ENCODE peak calls at places on chromosomes 7 and 10, in four cellular contexts. One of them, this sample, is unnamed. For H3K27me3, the result is how much of the 10 kb centered on the place peaks cover.

GRCh38 chr10:33571616-33572015 is 237.1 kb upstream of the NRP1 start:
- DNase-seq in esophagus squamous epithelium: no peak
- DNase-seq in hepatocyte: peak
- DNase-seq in mammary epithelial cell: peak
- DNase-seq in this sample: no peak

GRCh38 chr10:21084700-21085099 is 187.6 kb upstream of the NEBL start:
- DNase-seq in esophagus squamous epithelium: no peak
- DNase-seq in hepatocyte: no peak
- DNase-seq in mammary epithelial cell: no peak
- DNase-seq in this sample: no peak

GRCh38 chr10:22252286-22252800 is 34.5 kb upstream of the EBLN1 start:
- DNase-seq in esophagus squamous epithelium: no peak
- DNase-seq in hepatocyte: peak
- DNase-seq in mammary epithelial cell: peak
- DNase-seq in this sample: peak

GRCh38 chr7:42699415-42700178 is 212.3 kb downstream of the C7orf25 start:
- DNase-seq in esophagus squamous epithelium: no peak
- DNase-seq in hepatocyte: no peak
- DNase-seq in mammary epithelial cell: no peak
- DNase-seq in this sample: no peak

GRCh38 chr7:75614390-75614789 is 122.3 kb downstream of the SPDYE5 start:
- DNase-seq in esophagus squamous epithelium: no peak
- DNase-seq in hepatocyte: no peak
- DNase-seq in mammary epithelial cell: no peak
- DNase-seq in this sample: no peak

GRCh38 chr10:131083915-131084790 is 227.4 kb downstream of the TCERG1L start:
- DNase-seq in esophagus squamous epithelium: no peak
- DNase-seq in hepatocyte: no peak
- DNase-seq in mammary epithelial cell: no peak
- DNase-seq in this sample: peak

GRCh38 chr7:36749282-36749960 is 25.1 kb upstream of the AOAH start:
- DNase-seq in esophagus squamous epithelium: no peak
- DNase-seq in hepatocyte: peak
- DNase-seq in mammary epithelial cell: peak
- DNase-seq in this sample: no peak

GRCh38 chr7:89200758-89201157 is 405.2 kb upstream of the TEX47 start:
- DNase-seq in esophagus squamous epithelium: no peak
- DNase-seq in hepatocyte: no peak
- DNase-seq in mammary epithelial cell: no peak
- DNase-seq in this sample: no peak

GRCh38 chr7:157615101-157615817 is 278.5 kb downstream of the DNAJB6 start:
- DNase-seq in esophagus squamous epithelium: no peak
- DNase-seq in hepatocyte: no peak
- DNase-seq in mammary epithelial cell: no peak
- DNase-seq in this sample: no peak

GRCh38 chr10:116382290-116382689 is 45.4 kb upstream of the PNLIPRP3 start:
- DNase-seq in esophagus squamous epithelium: no peak
- DNase-seq in hepatocyte: no peak
- DNase-seq in mammary epithelial cell: no peak
- DNase-seq in this sample: no peak

GRCh38 chr10:77456414-77456813 is 181.2 kb downstream of the KCNMA1 start:
- DNase-seq in esophagus squamous epithelium: no peak
- DNase-seq in hepatocyte: no peak
- DNase-seq in mammary epithelial cell: no peak
- DNase-seq in this sample: no peak

GRCh38 chr7:116802784-116803183 is 59.6 kb upstream of the CAPZA2 start:
- DNase-seq in esophagus squamous epithelium: no peak
- DNase-seq in hepatocyte: peak
- DNase-seq in mammary epithelial cell: peak
- DNase-seq in this sample: peak

GRCh38 chr10:15824498-15824897 is 35.8 kb downstream of the MINDY3 start:
- DNase-seq in esophagus squamous epithelium: no peak
- DNase-seq in hepatocyte: no peak
- DNase-seq in mammary epithelial cell: no peak
- DNase-seq in this sample: no peak

GRCh38 chr7:30465342-30466170 is 13.0 kb downstream of the NOD1 start:
- DNase-seq in esophagus squamous epithelium: no peak
- DNase-seq in hepatocyte: no peak
- DNase-seq in mammary epithelial cell: no peak
- DNase-seq in this sample: no peak

GRCh38 chr7:2970907-2971306 is 72.8 kb downstream of the CARD11 start:
- DNase-seq in esophagus squamous epithelium: no peak
- DNase-seq in hepatocyte: no peak
- DNase-seq in mammary epithelial cell: no peak
- DNase-seq in this sample: peak

GRCh38 chr10:46223064-46223480 is 63.7 kb upstream of the ANTXRL start:
- DNase-seq in esophagus squamous epithelium: no peak
- DNase-seq in hepatocyte: no peak
- DNase-seq in mammary epithelial cell: no peak
- DNase-seq in this sample: peak

GRCh38 chr10:78305311-78305710 is 271.6 kb downstream of the RPS24 start:
- DNase-seq in esophagus squamous epithelium: no peak
- DNase-seq in hepatocyte: no peak
- DNase-seq in mammary epithelial cell: no peak
- DNase-seq in this sample: no peak

GRCh38 chr10:43136432-43136831 is 1.8 kb upstream of the CSGALNACT2 start:
- DNase-seq in esophagus squamous epithelium: no peak
- DNase-seq in hepatocyte: no peak
- DNase-seq in mammary epithelial cell: no peak
- DNase-seq in this sample: peak

GRCh38 chr10:11724938-11725776 is 17.0 kb upstream of the ECHDC3 start:
- DNase-seq in esophagus squamous epithelium: no peak
- DNase-seq in hepatocyte: peak
- DNase-seq in mammary epithelial cell: peak
- DNase-seq in this sample: no peak

GRCh38 chr10:52216852-52217251 is 97.2 kb upstream of the DKK1 start:
- DNase-seq in esophagus squamous epithelium: no peak
- DNase-seq in hepatocyte: peak
- DNase-seq in mammary epithelial cell: peak
- DNase-seq in this sample: no peak

GRCh38 chr10:50416181-50416824 is 165.0 kb upstream of the ASAH2 start:
- DNase-seq in esophagus squamous epithelium: no peak
- DNase-seq in hepatocyte: no peak
- DNase-seq in mammary epithelial cell: no peak
- DNase-seq in this sample: no peak

GRCh38 chr7:92987095-92987494 is 130.7 kb downstream of the SAMD9 start:
- DNase-seq in esophagus squamous epithelium: no peak
- DNase-seq in hepatocyte: no peak
- DNase-seq in mammary epithelial cell: no peak
- DNase-seq in this sample: no peak

GRCh38 chr10:1419796-1420429 is 317.4 kb downstream of the ADARB2 start:
- DNase-seq in esophagus squamous epithelium: no peak
- DNase-seq in hepatocyte: no peak
- DNase-seq in mammary epithelial cell: no peak
- DNase-seq in this sample: no peak

GRCh38 chr7:145915679-145916078 is 200.9 kb upstream of the CNTNAP2 start:
- DNase-seq in esophagus squamous epithelium: no peak
- DNase-seq in hepatocyte: peak
- DNase-seq in mammary epithelial cell: no peak
- DNase-seq in this sample: no peak

GRCh38 chr7:137670521-137671064 is 176.2 kb downstream of the DGKI start:
- DNase-seq in esophagus squamous epithelium: no peak
- DNase-seq in hepatocyte: no peak
- DNase-seq in mammary epithelial cell: peak
- DNase-seq in this sample: no peak

GRCh38 chr7:40502359-40502758 is 367.6 kb downstream of the SUGCT start:
- DNase-seq in esophagus squamous epithelium: no peak
- DNase-seq in hepatocyte: no peak
- DNase-seq in mammary epithelial cell: no peak
- DNase-seq in this sample: no peak

GRCh38 chr7:36128448-36129047 is 24.5 kb upstream of the EEPD1 start:
- DNase-seq in esophagus squamous epithelium: no peak
- DNase-seq in hepatocyte: peak
- DNase-seq in mammary epithelial cell: peak
- DNase-seq in this sample: peak

GRCh38 chr10:105986896-105987638 is 1177.4 kb downstream of the SORCS1 start:
- DNase-seq in esophagus squamous epithelium: no peak
- DNase-seq in hepatocyte: no peak
- DNase-seq in mammary epithelial cell: no peak
- DNase-seq in this sample: no peak

DNA sequence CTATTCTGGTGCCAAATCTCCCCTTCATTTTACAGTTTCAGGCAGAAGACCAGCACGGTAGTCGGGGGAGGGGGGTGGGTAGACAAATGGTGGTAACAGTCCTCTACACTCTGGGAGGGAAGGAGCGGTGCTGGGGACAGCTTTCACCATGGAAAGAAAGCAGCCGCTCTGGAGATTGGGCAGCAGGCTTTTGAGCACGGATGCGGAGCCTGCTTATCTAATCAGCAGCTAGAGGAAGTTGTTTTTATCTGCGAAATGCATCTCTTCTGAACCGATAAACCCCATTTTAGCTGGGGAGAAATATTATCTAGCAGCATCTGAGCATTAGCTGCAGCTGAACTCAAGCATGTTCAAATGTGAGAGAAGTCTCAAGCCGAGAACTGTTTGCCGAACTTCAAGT is 28.8 kb downstream of the IKZF1 start:
- DNase-seq in esophagus squamous epithelium: no peak
- DNase-seq in hepatocyte: no peak
- DNase-seq in mammary epithelial cell: no peak
- DNase-seq in this sample: peak
- H3K27me3 ChIP-seq in esophagus squamous epithelium: under half
- H3K27me3 ChIP-seq in hepatocyte: under half
- H3K27me3 ChIP-seq in mammary epithelial cell: under half
- H3K27me3 ChIP-seq in this sample: under half

GRCh38 chr10:72171175-72171630 is 44.6 kb upstream of the ANAPC16 start:
- DNase-seq in esophagus squamous epithelium: no peak
- DNase-seq in hepatocyte: peak
- DNase-seq in mammary epithelial cell: peak
- DNase-seq in this sample: no peak

GRCh38 chr10:72175166-72175565 is 40.6 kb upstream of the ANAPC16 start:
- DNase-seq in esophagus squamous epithelium: no peak
- DNase-seq in hepatocyte: no peak
- DNase-seq in mammary epithelial cell: no peak
- DNase-seq in this sample: no peak

GRCh38 chr10:72174297-72174662 is 41.5 kb upstream of the ANAPC16 start:
- DNase-seq in esophagus squamous epithelium: no peak
- DNase-seq in hepatocyte: no peak
- DNase-seq in mammary epithelial cell: no peak
- DNase-seq in this sample: no peak

GRCh38 chr10:72173267-72173634 is 42.6 kb upstream of the ANAPC16 start:
- DNase-seq in esophagus squamous epithelium: no peak
- DNase-seq in hepatocyte: no peak
- DNase-seq in mammary epithelial cell: no peak
- DNase-seq in this sample: no peak

DNA sequence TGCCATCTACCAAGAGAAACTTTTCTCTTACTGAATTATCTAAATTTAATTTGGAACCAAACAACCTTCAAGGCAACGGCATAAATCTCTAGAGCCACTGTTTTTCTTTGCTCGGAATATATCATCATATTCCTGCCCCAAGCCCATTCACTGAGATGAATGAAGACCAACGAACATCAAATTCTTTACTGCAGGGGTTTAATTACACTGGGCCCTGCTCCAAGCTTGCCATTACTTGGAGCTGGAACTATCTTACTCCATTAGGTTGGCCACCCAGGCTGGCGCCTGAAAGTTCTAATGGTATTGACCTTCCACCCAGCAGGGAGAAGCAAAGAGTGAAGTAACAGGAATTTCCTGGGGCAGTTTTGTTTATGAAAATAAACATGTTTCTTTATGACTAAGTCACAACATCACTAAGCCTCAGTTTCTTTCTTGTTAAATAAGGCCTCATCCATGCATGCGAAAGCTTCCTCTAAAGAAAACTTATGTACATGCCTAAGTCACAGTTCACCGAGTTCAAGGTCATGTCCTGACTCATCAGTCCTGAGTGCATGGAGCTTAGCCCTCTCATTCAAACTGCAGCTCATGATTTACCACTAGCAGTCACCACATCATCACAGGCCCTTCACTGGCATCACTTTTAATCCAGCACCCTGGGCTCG is 42.0 kb upstream of the ANAPC16 start:
- DNase-seq in esophagus squamous epithelium: no peak
- DNase-seq in hepatocyte: peak
- DNase-seq in mammary epithelial cell: no peak
- DNase-seq in this sample: no peak
- H3K27ac ChIP-seq in esophagus squamous epithelium: no peak
- H3K27ac ChIP-seq in hepatocyte: no peak
- H3K27ac ChIP-seq in mammary epithelial cell: no peak
- H3K27ac ChIP-seq in this sample: no peak

DNA sequence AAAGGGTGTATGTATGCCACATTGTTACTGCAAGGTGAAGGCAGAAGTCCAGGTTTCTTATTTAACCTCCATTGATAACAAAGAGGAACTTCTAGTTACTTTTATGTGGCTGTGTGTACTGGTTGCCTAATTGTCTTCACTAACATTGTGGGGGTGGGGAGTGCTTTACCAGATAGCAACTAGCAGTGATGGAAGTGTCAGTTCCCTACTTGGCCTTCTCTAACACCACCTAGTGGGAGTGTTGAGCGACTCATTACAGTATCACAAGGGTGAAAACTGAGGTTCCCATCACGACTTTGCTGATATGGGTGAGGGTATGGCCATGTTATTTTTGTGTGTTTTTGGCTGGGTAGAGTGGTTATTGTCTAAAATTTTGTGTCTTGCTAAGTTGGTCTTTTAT is 274.4 kb downstream of the THSD7A start:
- DNase-seq in esophagus squamous epithelium: no peak
- DNase-seq in hepatocyte: peak
- DNase-seq in mammary epithelial cell: peak
- DNase-seq in this sample: peak
- TF ChIP-seq CTCF in esophagus squamous epithelium: no peak
- TF ChIP-seq CTCF in hepatocyte: peak
- TF ChIP-seq CTCF in mammary epithelial cell: peak
- TF ChIP-seq CTCF in this sample: peak

GRCh38 chr7:96998333-96998732 is 7.0 kb upstream of the DLX6 start:
- DNase-seq in esophagus squamous epithelium: no peak
- DNase-seq in hepatocyte: no peak
- DNase-seq in mammary epithelial cell: no peak
- DNase-seq in this sample: peak

GRCh38 chr7:96996111-96996936 is 9.0 kb upstream of the DLX6 start:
- DNase-seq in esophagus squamous epithelium: no peak
- DNase-seq in hepatocyte: no peak
- DNase-seq in mammary epithelial cell: no peak
- DNase-seq in this sample: peak

GRCh38 chr7:96996937-96997511 is 8.3 kb upstream of the DLX6 start:
- DNase-seq in esophagus squamous epithelium: no peak
- DNase-seq in hepatocyte: no peak
- DNase-seq in mammary epithelial cell: no peak
- DNase-seq in this sample: no peak

GRCh38 chr7:96998765-96999164 is 6.6 kb upstream of the DLX6 start:
- DNase-seq in esophagus squamous epithelium: no peak
- DNase-seq in hepatocyte: no peak
- DNase-seq in mammary epithelial cell: no peak
- DNase-seq in this sample: peak

DNA sequence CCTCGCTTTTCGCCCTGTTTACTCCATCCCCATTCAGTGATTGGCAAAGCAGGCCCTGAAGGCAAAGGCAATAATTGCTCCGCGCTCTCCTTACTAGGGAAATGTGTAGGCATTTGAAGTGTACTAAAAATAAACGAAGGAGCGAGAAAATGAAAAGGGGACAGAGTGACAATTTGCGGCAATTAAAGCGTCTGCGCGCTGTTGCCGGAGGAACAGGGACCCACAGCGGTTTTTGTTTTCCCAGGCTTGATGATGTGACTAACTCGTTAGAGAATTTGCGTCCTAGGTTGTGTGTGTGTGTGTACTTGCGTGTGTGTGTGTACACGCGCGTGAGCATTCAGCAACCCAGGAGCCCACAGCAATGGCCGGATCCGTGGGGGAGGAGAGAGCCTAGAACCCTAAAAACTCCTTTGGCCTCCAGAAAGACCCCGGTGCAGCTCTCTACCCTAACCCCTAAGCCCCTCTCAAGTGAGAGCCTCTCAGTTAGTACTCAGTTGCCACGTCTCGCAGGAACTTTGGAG is 7.8 kb upstream of the DLX6 start:
- DNase-seq in esophagus squamous epithelium: no peak
- DNase-seq in hepatocyte: no peak
- DNase-seq in mammary epithelial cell: no peak
- DNase-seq in this sample: peak
- H3K27me3 ChIP-seq in esophagus squamous epithelium: half or more
- H3K27me3 ChIP-seq in hepatocyte: half or more
- H3K27me3 ChIP-seq in mammary epithelial cell: half or more
- H3K27me3 ChIP-seq in this sample: half or more

This sample was measured in endodermal cell.